ENCODE peak calls at places on chromosomes 7 and 10, in four cellular contexts. P, F, B and W are unnamed samples.

GRCh38 chr10:122362621-122363020 is 11.9 kb upstream of the PLEKHA1 start:
- DNase-seq in P (no peak), F (peak; percentile 36), B (no peak), W (no peak)

GRCh38 chr7:101871351-101871750 is 53.9 kb downstream of the CUX1 start:
- DNase-seq in P (no peak), F (no peak), B (no peak), W (no peak)

GRCh38 chr7:91079491-91079890 is 184.7 kb upstream of the FZD1 start:
- DNase-seq in P (no peak), F (peak; percentile 28), B (no peak), W (no peak)

GRCh38 chr7:24827589-24827988 is 70.3 kb upstream of the GSDME start:
- DNase-seq in P (no peak), F (peak; percentile 67), B (no peak), W (no peak)

GRCh38 chr7:24708244-24708643 is 49.0 kb downstream of the GSDME start:
- DNase-seq in P (no peak), F (no peak), B (no peak), W (no peak)

GRCh38 chr7:148503900-148504487 is 86.6 kb upstream of the C7orf33 start:
- DNase-seq in P (peak; percentile 52), F (peak; percentile 66), B (no peak), W (no peak)

GRCh38 chr7:91892099-91892788 is 11.7 kb upstream of the MTERF1 start:
- DNase-seq in P (no peak), F (no peak), B (no peak), W (no peak)

GRCh38 chr10:88682491-88682890 is 18.2 kb downstream of the LIPF start:
- DNase-seq in P (no peak), F (peak; percentile 41), B (no peak), W (no peak)

GRCh38 chr7:159119026-159119741 is 25.5 kb downstream of the VIPR2 start:
- DNase-seq in P (no peak), F (no peak), B (no peak), W (no peak)

GRCh38 chr7:142997590-142997989 is 29.3 kb downstream of the OR9A2 start:
- DNase-seq in P (no peak), F (no peak), B (no peak), W (no peak)

GRCh38 chr7:102874166-102874829 is 38.5 kb upstream of the LRRC17 start:
- DNase-seq in P (no peak), F (peak; percentile 89), B (no peak), W (no peak)

GRCh38 chr10:86730227-86730626 is 26.2 kb upstream of the BMPR1A start:
- DNase-seq in P (no peak), F (peak; percentile 48), B (no peak), W (no peak)

GRCh38 chr10:75342397-75342796 is 59.2 kb downstream of the ZNF503 start:
- DNase-seq in P (peak; percentile 20), F (no peak), B (no peak), W (no peak)

GRCh38 chr7:87345962-87346371 is 503 bp downstream of the CROT start:
- DNase-seq in P (no peak), F (no peak), B (no peak), W (no peak)

GRCh38 chr7:66693331-66693730 is 47.2 kb upstream of the RABGEF1 start:
- DNase-seq in P (no peak), F (no peak), B (no peak), W (no peak)

GRCh38 chr10:62082729-62083412 is 181.4 kb downstream of the ARID5B start:
- DNase-seq in P (no peak), F (peak; percentile 79), B (no peak), W (peak; percentile 19)